ENCODE peak calls at places on chromosomes 13 and 19, in nine cellular contexts. C, G, R, P, J, K, I, V and E are unnamed samples.

GRCh38 chr13:32940601-32941000 is 75.6 kb upstream of the KL start:
- DNase-seq in C (no peak), R (peak), J (no peak), G (no peak), K (peak), I (no peak), P (no peak), V (no peak), E (no peak)

GRCh38 chr19:52335768-52336116 is 301 bp upstream of the ZNF610 start:
- DNase-seq in K (no peak), J (no peak), I (no peak), C (no peak), G (no peak), P (no peak), R (no peak), V (no peak), E (no peak)

GRCh38 chr19:8340341-8341096 is 2.5 kb downstream of the KANK3 start:
- DNase-seq in J (no peak), P (peak), G (no peak), R (no peak), C (no peak), I (peak), V (no peak), K (peak), E (no peak)

GRCh38 chr13:44303681-44304432 is 69.8 kb upstream of the SERP2 start:
- DNase-seq in P (peak), R (no peak), K (peak), G (no peak), I (peak), J (no peak), C (no peak), V (peak), E (no peak)

GRCh38 chr13:57813641-57814040 is 182.1 kb downstream of the PCDH17 start:
- DNase-seq in K (no peak), G (no peak), I (no peak), P (no peak), C (no peak), R (no peak), V (no peak), J (no peak), E (no peak)

GRCh38 chr13:92802776-92803175 is 423.8 kb upstream of the GPC6 start:
- DNase-seq in J (no peak), C (no peak), G (no peak), K (no peak), V (no peak), P (no peak), R (peak), I (no peak), E (no peak)

GRCh38 chr13:50116430-50116973 is 101.3 kb downstream of the KCNRG start:
- DNase-seq in R (no peak), V (no peak), I (no peak), K (no peak), G (no peak), C (peak), J (peak), P (no peak), E (no peak)

GRCh38 chr19:42469311-42470239 is 26.8 kb upstream of the CXCL17 start:
- DNase-seq in K (no peak), P (no peak), R (no peak), G (no peak), I (no peak), V (no peak), J (no peak), C (no peak), E (no peak)

GRCh38 chr13:77466757-77467156 is 68.7 kb upstream of the SCEL start:
- DNase-seq in J (no peak), I (no peak), R (no peak), P (no peak), V (no peak), K (no peak), C (no peak), G (no peak), E (no peak)

GRCh38 chr13:83498045-83498444 is 384.2 kb downstream of the SLITRK1 start:
- DNase-seq in C (no peak), G (no peak), V (no peak), P (no peak), I (no peak), K (no peak), J (peak), R (no peak), E (no peak)

GRCh38 chr19:43675269-43675879 is 5.4 kb upstream of the PLAUR start:
- DNase-seq in K (no peak), J (peak), C (peak), V (peak), G (no peak), P (peak), R (peak), I (peak), E (no peak)

GRCh38 chr19:58582985-58583384 is 9.8 kb upstream of the MZF1 start:
- DNase-seq in J (no peak), V (no peak), G (no peak), C (no peak), I (no peak), K (no peak), R (no peak), P (no peak), E (no peak)

GRCh38 chr13:105343134-105343806 is 1192.2 kb downstream of the EFNB2 start:
- DNase-seq in I (no peak), R (no peak), J (peak), C (no peak), P (no peak), G (no peak), V (no peak), K (no peak), E (no peak)

GRCh38 chr19:3522421-3523360 is 16.3 kb upstream of the TEKTIP1 start:
- DNase-seq in G (no peak), K (no peak), J (no peak), C (no peak), P (no peak), I (no peak), V (no peak), R (no peak), E (no peak)

GRCh38 chr13:74132768-74133656 is 1.2 kb downstream of the KLF12 start:
- DNase-seq in V (no peak), R (peak), C (peak), P (peak), I (peak), K (peak), J (peak), G (peak), E (peak)

GRCh38 chr13:107361666-107362065 is 793.7 kb upstream of the ARGLU1 start:
- DNase-seq in C (no peak), K (no peak), V (no peak), I (no peak), J (no peak), P (no peak), R (no peak), G (no peak), E (no peak)

GRCh38 chr13:28425796-28426195 is 69.1 kb downstream of the FLT1 start:
- DNase-seq in G (no peak), K (no peak), J (no peak), R (no peak), V (no peak), P (no peak), I (no peak), C (no peak), E (no peak)

GRCh38 chr13:80116107-80116506 is 224.8 kb downstream of the SPRY2 start:
- DNase-seq in I (no peak), R (peak), J (peak), C (peak), V (no peak), K (no peak), G (no peak), P (no peak), E (no peak)

GRCh38 chr13:50914301-50914700 is 4.7 kb downstream of the RNASEH2B start:
- DNase-seq in V (no peak), J (no peak), R (peak), K (no peak), G (no peak), P (no peak), I (no peak), C (no peak), E (no peak)

GRCh38 chr19:547836-548720 is 4.2 kb downstream of the GZMM start:
- DNase-seq in V (no peak), G (no peak), P (no peak), R (no peak), C (no peak), I (no peak), J (no peak), K (no peak), E (no peak)

DNA sequence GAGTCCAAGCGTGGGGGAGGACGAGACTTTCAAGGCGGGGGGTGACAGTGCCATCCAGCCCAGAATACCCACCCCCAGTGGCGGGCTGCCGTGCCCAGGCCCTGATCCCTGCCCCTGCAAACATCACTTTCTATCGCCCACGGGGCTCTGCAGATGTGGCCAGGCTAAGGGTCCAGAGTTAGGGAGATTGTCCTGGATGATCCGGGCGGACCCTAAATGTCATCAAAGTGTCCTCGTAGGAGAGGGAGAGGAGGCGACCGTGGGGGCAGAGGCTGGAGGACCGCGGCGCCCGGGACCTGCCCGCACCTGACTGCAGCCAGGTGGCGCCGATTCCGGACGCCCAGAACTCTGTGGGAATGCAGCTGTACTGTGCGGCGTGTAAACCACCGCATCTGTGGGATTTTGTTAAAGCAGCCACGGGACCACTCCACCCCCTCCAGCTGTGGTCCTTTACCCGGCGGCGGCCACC is 32.4 kb downstream of the GJA3 start:
- DNase-seq in K (no peak), J (no peak), I (peak), P (peak), C (no peak), V (peak), G (peak), R (no peak), E (no peak)
- TF ChIP-seq CTCF in K (peak), J (peak), I (peak), P (peak), C (peak), V (peak), G (peak), R (no peak), E (no peak)

GRCh38 chr19:17069249-17069648 is 6.0 kb downstream of the HAUS8 start:
- DNase-seq in V (no peak), K (no peak), P (no peak), G (no peak), C (no peak), J (no peak), I (no peak), R (no peak), E (peak)
- TF ChIP-seq CTCF in V (no peak), K (no peak), P (no peak), G (peak), C (no peak), J (no peak), I (no peak), R (no peak), E (no peak)

DNA sequence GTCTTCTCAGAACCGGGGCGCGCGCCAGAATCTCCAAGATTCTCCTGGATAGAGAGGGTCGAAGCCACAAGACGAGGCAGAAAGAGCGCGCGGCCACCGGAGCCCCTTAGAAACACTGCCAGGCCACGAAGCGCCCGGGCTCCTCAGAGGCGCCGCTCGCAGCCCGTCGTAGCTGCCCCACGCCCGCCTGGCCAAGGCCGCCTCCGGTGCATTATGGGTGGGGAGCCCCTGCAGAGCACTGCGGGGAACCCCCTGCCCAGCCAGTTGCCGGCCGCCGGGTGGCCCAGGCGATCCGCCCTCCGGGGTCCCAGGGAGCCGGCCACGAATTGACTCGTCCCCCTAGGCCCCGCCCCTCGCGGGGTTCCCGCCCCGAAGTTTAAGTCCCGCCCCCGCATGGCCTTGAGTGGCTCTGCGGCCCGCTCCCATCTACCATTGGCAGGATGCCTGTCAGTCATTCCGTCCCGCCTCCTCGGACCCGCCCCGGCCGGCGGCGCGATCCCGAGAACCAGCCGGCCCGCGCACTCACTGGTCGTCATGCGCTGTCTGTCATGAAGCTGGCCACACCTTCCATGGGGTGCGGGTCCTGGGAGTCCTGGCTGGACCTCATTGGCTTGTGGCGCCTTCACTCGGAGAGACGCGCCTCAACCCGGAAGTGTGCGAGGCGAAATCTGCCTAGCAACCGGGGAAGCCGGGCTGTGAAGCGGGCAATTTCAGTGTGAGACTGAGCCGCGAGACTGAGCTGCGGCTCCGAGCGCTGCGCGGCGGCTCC is 20.2 kb upstream of the GATAD2A start:
- DNase-seq in G (peak), K (peak), R (peak), J (peak), P (peak), I (peak), V (peak), C (peak), E (peak)
- TF ChIP-seq CTCF in G (no peak), K (peak), R (no peak), J (peak), P (no peak), I (no peak), V (peak), C (peak), E (no peak)

GRCh38 chr19:47756953-47757608 is 11.7 kb downstream of the NOP53 start:
- DNase-seq in P (peak), R (no peak), C (no peak), V (peak), I (no peak), K (no peak), J (no peak), G (no peak), E (no peak)

GRCh38 chr19:47760632-47760999 is 15.3 kb downstream of the NOP53 start:
- DNase-seq in K (no peak), C (no peak), P (no peak), R (no peak), J (no peak), G (no peak), V (no peak), I (no peak), E (no peak)

GRCh38 chr19:47757617-47758432 is 12.5 kb downstream of the NOP53 start:
- DNase-seq in J (no peak), I (no peak), R (no peak), P (peak), V (no peak), C (no peak), K (no peak), G (no peak), E (no peak)

GRCh38 chr19:47756627-47756929 is 11.2 kb downstream of the NOP53 start:
- DNase-seq in I (no peak), K (no peak), J (no peak), R (no peak), V (no peak), P (no peak), G (no peak), C (no peak), E (no peak)

GRCh38 chr19:47758433-47758784 is 13.1 kb downstream of the NOP53 start:
- DNase-seq in K (no peak), P (no peak), R (no peak), V (no peak), C (no peak), I (no peak), G (no peak), J (no peak), E (no peak)
- TF ChIP-seq CTCF in K (no peak), P (no peak), R (no peak), V (no peak), C (no peak), I (no peak), G (no peak), J (no peak), E (no peak)

DNA sequence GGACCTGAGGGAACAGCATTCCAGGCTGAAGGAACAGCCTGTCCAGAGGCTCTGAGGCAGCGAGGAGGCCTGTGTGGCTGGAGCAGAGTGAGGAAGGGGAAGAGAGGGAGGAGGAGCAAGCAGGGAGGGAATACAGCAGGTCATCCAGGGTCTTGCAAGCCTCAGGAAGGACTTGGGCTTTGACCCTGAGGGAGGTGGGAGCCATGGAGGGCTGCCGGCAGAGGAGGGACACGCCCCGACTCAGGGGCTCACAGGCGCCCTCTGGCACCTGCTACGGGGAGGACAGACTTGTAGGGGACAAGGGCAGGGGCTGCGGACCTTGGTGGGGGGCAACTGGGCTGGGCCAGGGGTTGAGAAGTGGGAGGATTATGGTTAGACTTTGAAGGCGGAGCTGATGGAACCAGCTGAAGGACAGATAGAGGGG is 4.7 kb downstream of the TINCR start:
- DNase-seq in R (no peak), K (no peak), C (no peak), I (no peak), J (no peak), G (no peak), P (no peak), V (no peak), E (no peak)
- TF ChIP-seq CTCF in R (no peak), K (no peak), C (peak), I (no peak), J (no peak), G (peak), P (no peak), V (no peak), E (no peak)

GRCh38 chr19:13833330-13834265 is 38.4 kb downstream of the ZSWIM4 start:
- DNase-seq in R (peak), K (peak), G (peak), C (peak), I (peak), P (peak), V (peak), J (peak), E (peak)
- TF ChIP-seq CTCF in R (peak), K (peak), G (peak), C (peak), I (no peak), P (peak), V (peak), J (peak), E (peak)

DNA sequence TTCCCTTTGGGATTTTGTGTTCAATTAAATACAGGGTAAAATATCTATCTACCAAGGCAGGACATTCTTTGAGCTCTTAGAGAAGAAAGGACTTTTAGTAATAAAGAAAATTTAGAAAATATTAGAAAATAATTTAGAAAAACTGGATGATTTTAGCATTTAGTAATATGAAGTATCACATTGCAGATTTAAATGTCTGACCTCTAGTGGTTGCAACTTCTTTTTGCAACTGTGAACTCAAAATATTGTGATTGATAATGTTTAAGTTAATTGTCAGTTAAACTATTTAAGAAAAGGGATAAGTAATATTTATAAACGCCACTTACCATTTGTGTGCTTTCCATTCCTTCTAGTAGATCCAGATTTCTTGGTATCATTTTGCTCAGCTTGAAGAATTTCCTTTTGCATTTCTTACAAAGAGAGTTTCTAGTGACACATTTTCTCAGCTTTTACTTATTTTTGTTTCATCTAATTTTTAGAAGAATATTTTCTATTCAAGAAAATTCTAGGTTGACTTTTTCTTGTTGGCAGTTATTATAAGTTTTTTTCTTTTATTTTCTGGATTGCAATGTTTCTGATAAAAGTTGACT is 10.3 kb upstream of the POSTN start:
- DNase-seq in K (no peak), R (no peak), I (no peak), P (no peak), C (no peak), G (no peak), J (peak), V (no peak), E (no peak)
- TF ChIP-seq CTCF in K (peak), R (peak), I (no peak), P (peak), C (peak), G (no peak), J (peak), V (peak), E (peak)

DNA sequence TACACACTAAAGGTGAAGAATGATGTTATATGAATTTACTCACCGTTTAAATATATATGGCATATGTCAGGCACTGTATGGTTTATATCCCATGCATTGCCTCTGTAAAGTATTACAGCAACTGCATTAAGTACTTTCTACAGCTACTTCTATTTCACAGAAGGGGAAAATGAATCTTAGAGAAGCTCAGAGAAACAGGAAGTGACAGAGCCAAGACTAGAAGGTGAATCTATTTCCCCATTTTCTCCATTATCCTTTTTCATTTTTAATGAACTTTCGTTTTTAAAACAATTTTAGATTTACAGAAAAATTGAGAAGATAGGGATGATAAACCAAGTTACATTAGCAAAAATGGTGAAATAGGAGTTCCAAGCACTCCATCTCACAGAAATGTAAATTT is 863.3 kb downstream of the UQCRFS1 start:
- DNase-seq in C (no peak), P (no peak), R (no peak), G (no peak), V (no peak), K (no peak), J (no peak), I (no peak), E (no peak)
- TF ChIP-seq CTCF in C (no peak), P (no peak), R (no peak), G (no peak), V (no peak), K (no peak), J (no peak), I (no peak), E (no peak)

GRCh38 chr13:52809310-52809769 is 39.1 kb downstream of the PCDH8 start:
- DNase-seq in V (peak), C (peak), G (peak), J (peak), I (peak), K (peak), R (peak), P (peak), E (peak)
- TF ChIP-seq CTCF in V (peak), C (peak), G (peak), J (peak), I (no peak), K (peak), R (no peak), P (peak), E (peak)